ENCODE peak calls at places on chromosome X, in eight cellular contexts. I is astrocyte of the cerebellum; B is AG04449; M is effector memory CD4-positive, alpha-beta T cell; Z is CD4-positive, CD25-positive, alpha-beta regulatory T cell; F is A549; X is mucosa of descending colon; R is cardiac fibroblast. W is an unnamed sample.

GRCh38 chrX:103211012-103211715 is 3.7 kb upstream of the BEX4 start:
- DNase-seq in I (peak), B (no peak), M (peak), Z (peak), F (peak), X (no peak), R (peak), W (no peak)

GRCh38 chrX:72107320-72107719 is 24.4 kb downstream of the RTL5 start:
- DNase-seq in I (no peak), B (no peak), M (no peak), Z (no peak), F (no peak), X (no peak), R (peak), W (no peak)

GRCh38 chrX:52363247-52363883 is 5.5 kb upstream of the XAGE2 start:
- DNase-seq in I (no peak), B (no peak), M (no peak), Z (no peak), F (no peak), X (no peak), R (peak), W (no peak)

GRCh38 chrX:45508459-45508858 is 307.8 kb upstream of the DIPK2B start:
- DNase-seq in I (no peak), B (no peak), M (no peak), Z (no peak), F (no peak), X (no peak), R (peak), W (no peak)

GRCh38 chrX:30735839-30736238 is 82.6 kb downstream of the GK start:
- DNase-seq in I (peak), B (no peak), M (peak), Z (peak), F (peak), X (no peak), R (peak), W (peak)

GRCh38 chrX:107576392-107576791 is 51.9 kb upstream of the PRPS1 start:
- DNase-seq in I (no peak), B (no peak), M (no peak), Z (no peak), F (no peak), X (no peak), R (no peak), W (no peak)

GRCh38 chrX:3748052-3748559 is 34.7 kb upstream of the PRKX start:
- DNase-seq in I (no peak), B (no peak), M (no peak), Z (no peak), F (no peak), X (no peak), R (no peak), W (no peak)

GRCh38 chrX:78035061-78035460 is 65.6 kb upstream of the PGAM4 start:
- DNase-seq in I (no peak), B (no peak), M (no peak), Z (no peak), F (no peak), X (no peak), R (no peak), W (no peak)

GRCh38 chrX:25442501-25442900 is 426.7 kb upstream of the ARX start:
- DNase-seq in I (no peak), B (no peak), M (no peak), Z (no peak), F (no peak), X (no peak), R (no peak), W (no peak)

GRCh38 chrX:16587776-16588175 is 62.2 kb upstream of the S100G start:
- DNase-seq in I (no peak), B (no peak), M (no peak), Z (no peak), F (no peak), X (no peak), R (peak), W (no peak)

GRCh38 chrX:40504801-40505605 is 75.8 kb upstream of the ATP6AP2 start:
- DNase-seq in I (peak), B (peak), M (no peak), Z (no peak), F (no peak), X (no peak), R (peak), W (peak)

GRCh38 chrX:12955882-12956703 is 18.8 kb upstream of the TMSB4X start:
- DNase-seq in I (no peak), B (peak), M (peak), Z (peak), F (no peak), X (peak), R (peak), W (no peak)

GRCh38 chrX:10797493-10797892 is 177.1 kb upstream of the MID1 start:
- DNase-seq in I (no peak), B (peak), M (no peak), Z (no peak), F (no peak), X (no peak), R (peak), W (no peak)

GRCh38 chrX:141220342-141221008 is 21.8 kb downstream of the SPANXC start:
- DNase-seq in I (peak), B (peak), M (no peak), Z (no peak), F (peak), X (no peak), R (peak), W (peak)

GRCh38 chrX:148580016-148580415 is 79.6 kb downstream of the AFF2 start:
- DNase-seq in I (peak), B (no peak), M (no peak), Z (no peak), F (no peak), X (no peak), R (no peak), W (no peak)

GRCh38 chrX:95290455-95290854 is 1394.2 kb upstream of the DIAPH2 start:
- DNase-seq in I (peak), B (no peak), M (no peak), Z (no peak), F (no peak), X (no peak), R (no peak), W (no peak)

GRCh38 chrX:39969099-39969825 is 128.5 kb downstream of the BCOR start:
- DNase-seq in I (no peak), B (no peak), M (no peak), Z (no peak), F (no peak), X (no peak), R (no peak), W (no peak)

GRCh38 chrX:108072746-108073145 is 18.6 kb downstream of the PSMD10 start:
- DNase-seq in I (peak), B (no peak), M (no peak), Z (no peak), F (no peak), X (no peak), R (peak), W (no peak)

GRCh38 chrX:5959286-5959685 is 269.4 kb downstream of the NLGN4X start:
- DNase-seq in I (no peak), B (no peak), M (no peak), Z (no peak), F (no peak), X (no peak), R (no peak), W (no peak)

GRCh38 chrX:105515561-105515960 is 295.1 kb upstream of the TEX13A start:
- DNase-seq in I (no peak), B (no peak), M (no peak), Z (no peak), F (no peak), X (no peak), R (peak), W (no peak)

GRCh38 chrX:140712413-140713173 is 3.0 kb downstream of the LINC00632 start:
- DNase-seq in I (peak), B (no peak), M (peak), Z (no peak), F (peak), X (peak), R (peak), W (no peak)

GRCh38 chrX:108230562-108230961 is 139.0 kb downstream of the ATG4A start:
- DNase-seq in I (no peak), B (no peak), M (no peak), Z (no peak), F (no peak), X (no peak), R (no peak), W (no peak)

GRCh38 chrX:71616672-71617529 is 1.4 kb downstream of the CXCR3 start:
- DNase-seq in I (no peak), B (no peak), M (no peak), Z (no peak), F (no peak), X (peak), R (no peak), W (no peak)

GRCh38 chrX:71111141-71111843 is at the start of gene IL2RG:
- DNase-seq in I (no peak), B (no peak), M (peak), Z (peak), F (no peak), X (peak), R (no peak), W (no peak)

GRCh38 chrX:26649534-26649933 is 433.6 kb downstream of the MAGEB5 start:
- DNase-seq in I (no peak), B (no peak), M (no peak), Z (no peak), F (peak), X (no peak), R (peak), W (no peak)

GRCh38 chrX:14673764-14674163 is 144.4 kb downstream of the GLRA2 start:
- DNase-seq in I (peak), B (peak), M (no peak), Z (no peak), F (peak), X (no peak), R (peak), W (peak)

GRCh38 chrX:44010626-44011025 is 37.4 kb upstream of the NDP start:
- DNase-seq in I (no peak), B (no peak), M (no peak), Z (no peak), F (no peak), X (no peak), R (no peak), W (no peak)

GRCh38 chrX:150834695-150835094 is 63.8 kb downstream of the CD99L2 start:
- DNase-seq in I (no peak), B (no peak), M (no peak), Z (no peak), F (no peak), X (no peak), R (no peak), W (no peak)

GRCh38 chrX:17732138-17732783 is 5.0 kb upstream of the SCML1 start:
- DNase-seq in I (no peak), B (peak), M (no peak), Z (no peak), F (no peak), X (no peak), R (peak), W (no peak)

GRCh38 chrX:144275403-144275802 is 391.5 kb downstream of the UBE2NL start:
- DNase-seq in I (no peak), B (no peak), M (no peak), Z (no peak), F (no peak), X (no peak), R (no peak), W (no peak)

GRCh38 chrX:150361070-150361776 is 1.9 kb upstream of the MAMLD1 start:
- DNase-seq in I (no peak), B (no peak), M (no peak), Z (no peak), F (no peak), X (no peak), R (no peak), W (no peak)

GRCh38 chrX:132774312-132774711 is 184.1 kb downstream of the HS6ST2 start:
- DNase-seq in I (no peak), B (no peak), M (no peak), Z (no peak), F (no peak), X (no peak), R (no peak), W (no peak)

GRCh38 chrX:44675364-44676024 is 132.8 kb upstream of the FUNDC1 start:
- DNase-seq in I (peak), B (peak), M (no peak), Z (no peak), F (peak), X (peak), R (peak), W (peak)

GRCh38 chrX:6307156-6307555 is 78.5 kb upstream of the NLGN4X start:
- DNase-seq in I (no peak), B (no peak), M (no peak), Z (no peak), F (no peak), X (no peak), R (no peak), W (no peak)

GRCh38 chrX:85109235-85109634 is 105.6 kb downstream of the APOOL start:
- DNase-seq in I (no peak), B (no peak), M (no peak), Z (no peak), F (peak), X (no peak), R (peak), W (no peak)

GRCh38 chrX:9873952-9874351 is 87.7 kb downstream of the SHROOM2 start:
- DNase-seq in I (no peak), B (no peak), M (peak), Z (peak), F (peak), X (no peak), R (peak), W (no peak)

DNA sequence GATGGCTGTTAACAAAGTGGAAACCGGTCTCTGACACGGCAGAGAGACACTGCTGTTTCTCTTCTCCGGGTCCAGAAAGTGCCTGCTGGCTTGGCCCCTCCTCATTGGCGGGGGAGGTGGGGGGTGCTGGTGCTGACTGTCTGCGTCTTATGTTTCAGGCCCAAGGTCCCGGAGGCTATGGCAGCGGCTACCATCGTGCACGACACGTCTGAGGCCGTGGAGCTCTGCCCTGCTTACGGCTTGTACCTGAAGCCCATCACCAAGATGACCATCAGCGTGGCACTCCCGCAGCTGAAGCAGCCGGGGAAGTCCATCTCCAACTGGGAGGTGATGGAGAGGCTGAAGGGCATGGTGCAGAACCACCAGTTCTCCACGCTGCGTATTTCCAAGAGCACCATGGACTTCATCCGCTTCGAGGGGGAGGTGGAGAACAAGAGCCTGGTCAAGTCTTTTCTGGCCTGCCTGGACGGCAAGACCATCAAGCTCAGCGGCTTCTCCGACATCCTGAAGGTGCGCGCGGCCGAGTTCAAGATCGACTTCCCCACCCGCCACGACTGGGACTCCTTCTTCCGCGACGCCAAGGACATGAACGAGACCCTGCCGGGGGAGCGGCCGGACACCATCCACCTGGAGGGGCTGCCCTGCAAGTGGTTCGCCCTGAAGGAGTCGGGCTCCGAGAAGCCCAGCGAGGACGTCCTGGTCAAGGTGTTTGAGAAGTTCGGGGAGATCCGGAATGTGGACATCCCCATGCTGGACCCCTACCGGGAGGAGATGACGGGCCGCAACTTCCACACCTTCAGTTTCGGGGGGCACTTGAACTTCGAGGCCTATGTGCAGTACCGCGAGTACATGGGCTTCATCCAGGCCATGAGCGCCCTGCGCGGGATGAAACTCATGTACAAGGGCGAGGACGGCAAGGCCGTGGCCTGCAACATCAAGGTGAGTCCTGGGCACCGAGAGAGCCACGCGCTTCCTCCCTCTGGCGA is 2.2 kb downstream of the AKAP17A start:
- DNase-seq in I (no peak), B (no peak), M (no peak), Z (no peak), F (no peak), X (peak), R (no peak), W (no peak)
- H3K4me3 ChIP-seq in I (peak), B (peak), M (peak), Z (peak), F (peak), X (no peak), R (peak), W (peak)

GRCh38 chrX:120753413-120754251 is 122.0 kb downstream of the CT47B1 start:
- DNase-seq in I (no peak), B (no peak), M (no peak), Z (no peak), F (no peak), X (no peak), R (no peak), W (no peak)
- H3K4me3 ChIP-seq in I (no peak), B (no peak), M (no peak), Z (no peak), F (no peak), X (no peak), R (no peak), W (no peak)

GRCh38 chrX:53476371-53476770 is 42.2 kb upstream of the HSD17B10 start:
- DNase-seq in I (no peak), B (no peak), M (no peak), Z (no peak), F (no peak), X (no peak), R (peak), W (peak)

GRCh38 chrX:53483838-53484420 is 49.8 kb upstream of the HSD17B10 start:
- DNase-seq in I (no peak), B (no peak), M (no peak), Z (no peak), F (no peak), X (no peak), R (peak), W (peak)

GRCh38 chrX:53479295-53479694 is 45.1 kb upstream of the HSD17B10 start:
- DNase-seq in I (no peak), B (no peak), M (no peak), Z (no peak), F (no peak), X (no peak), R (no peak), W (no peak)

GRCh38 chrX:53481816-53482485 is 47.8 kb upstream of the HSD17B10 start:
- DNase-seq in I (peak), B (no peak), M (peak), Z (peak), F (peak), X (no peak), R (peak), W (peak)

GRCh38 chrX:53481093-53481492 is 46.9 kb upstream of the HSD17B10 start:
- DNase-seq in I (no peak), B (no peak), M (no peak), Z (no peak), F (peak), X (no peak), R (no peak), W (no peak)
- H3K4me3 ChIP-seq in I (no peak), B (no peak), M (no peak), Z (no peak), F (no peak), X (no peak), R (no peak), W (no peak)

GRCh38 chrX:56803849-56804681 is 75.0 kb downstream of the NBDY start:
- DNase-seq in I (no peak), B (no peak), M (no peak), Z (no peak), F (no peak), X (no peak), R (no peak), W (no peak)
- H3K4me3 ChIP-seq in I (no peak), B (no peak), M (no peak), Z (no peak), F (no peak), X (no peak), R (no peak), W (no peak)

DNA sequence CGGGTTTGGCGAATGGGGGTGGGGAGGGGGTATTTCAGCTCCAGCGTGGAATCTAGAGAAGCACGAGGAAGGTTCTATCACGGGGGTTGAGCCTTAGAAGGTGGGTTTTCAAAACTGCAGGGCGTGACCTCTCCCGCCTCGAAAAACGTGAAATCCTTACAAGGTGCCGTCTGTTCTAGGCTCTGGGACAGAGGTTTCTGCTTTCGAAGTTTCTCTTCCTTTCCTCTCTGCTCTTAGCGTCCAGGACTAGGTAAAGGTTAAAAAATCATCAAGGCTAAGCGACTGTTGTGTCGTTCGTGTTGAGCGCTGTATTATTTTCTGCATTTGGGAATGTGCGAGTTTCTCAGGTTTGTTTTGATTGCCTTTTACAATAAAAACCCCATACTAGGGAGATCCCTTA is 1.1 kb downstream of the FHL1 start:
- DNase-seq in I (no peak), B (no peak), M (no peak), Z (no peak), F (no peak), X (no peak), R (no peak), W (no peak)
- H3K4me3 ChIP-seq in I (peak), B (peak), M (no peak), Z (no peak), F (no peak), X (no peak), R (peak), W (peak)

DNA sequence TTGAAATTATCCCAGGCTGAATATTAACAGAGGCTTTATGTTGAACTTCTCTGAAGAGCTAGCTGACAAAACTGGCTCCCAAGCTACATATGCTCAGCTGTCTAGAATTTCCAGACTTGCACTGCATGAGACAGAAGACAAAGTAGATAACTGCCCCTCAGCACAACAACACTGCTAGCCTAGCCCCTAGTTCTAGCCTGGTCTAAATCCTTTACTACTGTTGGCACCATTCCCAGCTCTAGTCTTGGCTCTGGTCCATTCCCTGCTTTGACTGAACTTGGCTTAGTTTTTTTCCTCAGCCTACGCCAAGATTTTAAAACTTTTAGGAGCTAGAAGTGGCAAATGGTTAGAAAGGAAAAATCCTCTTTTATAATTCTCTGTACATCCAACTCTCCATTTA is 7.6 kb upstream of the OPHN1 start:
- DNase-seq in I (peak), B (no peak), M (no peak), Z (no peak), F (no peak), X (no peak), R (peak), W (no peak)
- H3K4me3 ChIP-seq in I (no peak), B (no peak), M (no peak), Z (no peak), F (no peak), X (no peak), R (no peak), W (no peak)

GRCh38 chrX:154517101-154517781 is 1.2 kb upstream of the FAM3A start:
- DNase-seq in I (no peak), B (no peak), M (no peak), Z (no peak), F (no peak), X (no peak), R (no peak), W (no peak)
- H3K4me3 ChIP-seq in I (no peak), B (no peak), M (no peak), Z (peak), F (no peak), X (no peak), R (no peak), W (peak)

W was measured in AG09309.